ENCODE peak calls at places on chromosome 11, in ten cellular contexts. N is fibroblast of villous mesenchyme, O is GM23338, X is astrocyte of the cerebellum, L is body of pancreas, W is AG09309, U is transverse colon, P is BJ, Z is fibroblast of lung, M is A549. V is an unnamed sample.

GRCh38 chr11:102810943-102811528 is 13.1 kb upstream of the MMP1 start:
- DNase-seq in N (no peak), O (peak), X (no peak), L (no peak), W (no peak), U (no peak), P (no peak), Z (peak), M (peak), V (peak)

GRCh38 chr11:58958500-58958899 is 19.2 kb downstream of the GLYATL1 start:
- DNase-seq in N (no peak), O (peak), X (no peak), L (peak), W (no peak), U (peak), P (no peak), Z (no peak), M (peak), V (peak)

GRCh38 chr11:124177344-124177743 is 5.8 kb upstream of the OR10D3 start:
- DNase-seq in N (no peak), O (no peak), X (no peak), L (no peak), W (no peak), U (no peak), P (no peak), Z (no peak), M (no peak), V (no peak)

GRCh38 chr11:122668562-122669090 is 13.1 kb downstream of the UBASH3B start:
- DNase-seq in N (peak), O (no peak), X (peak), L (no peak), W (no peak), U (no peak), P (no peak), Z (peak), M (peak), V (peak)

GRCh38 chr11:69252494-69252845 is 41.5 kb upstream of the MYEOV start:
- DNase-seq in N (no peak), O (no peak), X (no peak), L (no peak), W (no peak), U (no peak), P (no peak), Z (no peak), M (no peak), V (no peak)

GRCh38 chr11:106482920-106483761 is 405.7 kb downstream of the AASDHPPT start:
- DNase-seq in N (peak), O (no peak), X (peak), L (no peak), W (no peak), U (no peak), P (no peak), Z (peak), M (no peak), V (peak)

GRCh38 chr11:67264886-67265632 is 1.2 kb upstream of the GRK2 start:
- DNase-seq in N (no peak), O (no peak), X (no peak), L (peak), W (no peak), U (no peak), P (no peak), Z (no peak), M (no peak), V (no peak)

GRCh38 chr11:66336234-66337102 is at the start of gene RIN1:
- DNase-seq in N (peak), O (peak), X (peak), L (peak), W (peak), U (peak), P (peak), Z (peak), M (peak), V (peak)

GRCh38 chr11:74566386-74566960 is 25.9 kb upstream of the POLD3 start:
- DNase-seq in N (no peak), O (no peak), X (no peak), L (peak), W (no peak), U (no peak), P (no peak), Z (no peak), M (no peak), V (no peak)

GRCh38 chr11:69167916-69168691 is 12.4 kb downstream of the SMIM38 start:
- DNase-seq in N (peak), O (no peak), X (no peak), L (peak), W (peak), U (no peak), P (no peak), Z (no peak), M (peak), V (peak)

GRCh38 chr11:132222345-132222744 is 851.9 kb downstream of the NTM start:
- DNase-seq in N (no peak), O (no peak), X (no peak), L (no peak), W (no peak), U (no peak), P (no peak), Z (no peak), M (no peak), V (no peak)

GRCh38 chr11:10784229-10785145 is 24.2 kb downstream of the EIF4G2 start:
- DNase-seq in N (no peak), O (no peak), X (peak), L (no peak), W (no peak), U (no peak), P (no peak), Z (peak), M (no peak), V (no peak)

GRCh38 chr11:67656278-67656922 is 5.9 kb upstream of the ACY3 start:
- DNase-seq in N (no peak), O (no peak), X (no peak), L (no peak), W (no peak), U (no peak), P (no peak), Z (peak), M (peak), V (peak)

GRCh38 chr11:7516488-7516887 is 2.7 kb downstream of the PPFIBP2 start:
- DNase-seq in N (no peak), O (no peak), X (no peak), L (no peak), W (no peak), U (no peak), P (no peak), Z (no peak), M (no peak), V (no peak)

GRCh38 chr11:127268956-127269355 is 268.4 kb upstream of the KIRREL3 start:
- DNase-seq in N (no peak), O (no peak), X (no peak), L (no peak), W (no peak), U (no peak), P (no peak), Z (no peak), M (no peak), V (no peak)
- TF ChIP-seq CTCF in N (no peak), O (no peak), X (no peak), L (no peak), W (no peak), U (no peak), P (no peak), Z (no peak), M (no peak), V (no peak)

DNA sequence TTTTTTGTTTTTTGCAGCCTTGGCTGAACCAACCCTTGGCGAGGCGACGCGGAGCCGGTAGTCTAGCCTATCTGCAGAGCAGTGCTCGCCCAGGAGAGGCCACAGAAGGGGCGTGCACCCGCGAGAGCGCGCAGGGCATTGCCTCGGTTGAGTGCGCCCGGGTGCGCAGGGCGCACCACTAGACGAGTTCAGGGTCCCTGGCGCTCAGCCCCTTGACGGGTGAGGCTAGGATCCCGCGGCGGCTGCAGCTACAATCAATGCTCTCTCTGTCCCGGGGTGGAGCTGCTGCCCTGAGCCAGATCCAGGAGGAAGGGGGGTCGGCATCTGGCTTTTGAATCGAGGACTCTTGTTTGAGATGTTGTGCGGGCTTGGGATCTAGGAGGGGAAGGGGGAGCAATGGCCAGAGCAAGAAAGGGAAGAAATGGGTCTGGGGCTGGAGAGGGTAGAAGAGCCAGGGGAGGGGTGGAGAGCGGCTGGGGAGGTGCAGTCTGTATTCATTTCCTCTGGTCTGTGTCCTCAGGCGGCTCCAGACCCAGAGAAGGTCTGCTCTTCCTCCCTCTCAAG is 949 bp downstream of the THY1 start:
- DNase-seq in N (peak), O (peak), X (no peak), L (no peak), W (no peak), U (no peak), P (no peak), Z (peak), M (no peak), V (no peak)
- H3K4me3 ChIP-seq in N (peak), O (peak), X (peak), L (no peak), W (peak), U (peak), P (peak), Z (peak), M (peak), V (peak)

DNA sequence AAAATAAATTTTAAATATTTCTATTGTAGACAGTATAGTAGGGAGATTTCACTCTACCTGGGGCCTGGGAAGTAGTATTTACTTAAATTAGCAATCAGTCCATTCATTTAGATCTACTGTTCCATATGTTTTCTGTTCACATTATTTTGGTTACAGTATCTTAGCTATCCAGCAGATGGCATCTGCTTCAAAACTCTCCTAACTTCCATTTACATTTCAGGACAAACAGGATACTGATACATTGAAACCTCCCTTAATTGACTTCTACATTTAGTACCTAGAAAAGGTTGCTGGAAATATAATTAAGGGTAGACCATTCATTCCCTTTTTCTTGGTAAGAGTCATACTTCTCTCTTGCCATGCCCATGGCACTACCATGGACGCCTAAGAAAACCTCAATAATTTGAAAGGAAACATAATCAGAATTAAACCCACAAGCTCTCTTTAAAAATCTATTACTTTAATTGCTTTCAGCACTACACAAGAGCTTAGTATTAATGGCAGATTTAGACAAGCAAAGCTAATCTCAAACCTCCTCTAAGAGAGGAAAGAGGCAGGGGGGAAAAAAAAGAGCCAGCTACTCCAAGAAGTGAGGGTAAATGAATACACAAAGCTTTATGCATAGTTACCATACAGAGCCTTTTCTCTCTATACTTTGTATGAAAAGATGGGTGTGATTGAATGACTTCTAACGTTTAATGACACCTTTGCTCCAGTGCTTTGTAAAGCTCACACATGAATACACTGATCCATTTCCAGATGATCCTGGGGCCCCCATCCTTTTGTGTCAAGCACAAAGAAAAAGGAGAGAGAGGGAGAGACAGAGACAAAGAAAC is 131.2 kb upstream of the MTMR2 start:
- DNase-seq in N (peak), O (peak), X (no peak), L (no peak), W (no peak), U (no peak), P (no peak), Z (peak), M (peak), V (peak)
- TF ChIP-seq CTCF in N (peak), O (peak), X (peak), L (peak), W (peak), U (peak), P (peak), Z (peak), M (peak), V (peak)

DNA sequence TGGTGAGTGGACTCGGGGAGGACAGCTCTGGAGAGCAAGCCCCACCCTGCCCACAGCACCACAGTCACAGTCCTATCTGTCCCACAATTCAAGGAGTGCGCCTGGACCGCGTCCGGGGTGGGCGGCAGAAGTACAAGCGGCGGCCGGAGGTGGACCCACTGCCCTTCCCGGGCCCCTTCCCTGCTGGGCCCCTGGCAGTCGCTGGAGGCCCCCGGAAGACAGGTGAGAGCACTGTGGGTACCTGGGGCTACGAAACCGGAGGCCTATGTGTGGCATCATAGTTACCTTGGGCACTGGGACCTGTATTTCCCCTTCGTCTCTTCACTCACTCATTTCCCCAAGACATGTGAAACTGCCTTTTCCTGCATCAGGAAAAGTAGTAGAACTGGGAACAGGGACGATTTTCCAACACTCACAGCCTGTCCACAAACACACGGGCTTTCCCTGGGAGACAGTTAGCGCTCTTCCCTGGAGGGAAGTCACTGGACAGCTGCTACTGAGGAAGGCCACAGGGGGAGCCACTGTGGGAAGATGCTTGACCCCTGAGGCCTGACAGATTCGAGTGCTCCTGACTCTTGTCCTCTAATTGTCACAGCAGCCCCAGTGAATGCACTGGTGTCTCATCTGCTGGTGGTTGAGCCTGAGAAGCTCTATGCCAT is 3.1 kb downstream of the TRMT112 start:
- DNase-seq in N (no peak), O (peak), X (no peak), L (no peak), W (no peak), U (no peak), P (no peak), Z (no peak), M (peak), V (no peak)
- H3K4me3 ChIP-seq in N (no peak), O (no peak), X (no peak), L (no peak), W (peak), U (no peak), P (no peak), Z (no peak), M (no peak), V (peak)

V was measured in fibroblast of mammary gland.